ENCODE peak calls at places on chromosomes 1 and 21, in ten cellular contexts. Y is cardiac muscle cell; D is CD8-positive, alpha-beta memory T cell; J is psoas muscle; W is neuronal stem cell; L is right atrium auricular region; A is IMR-90; U is mesenchymal stem cell; B is NT2/D1; F is tibial nerve. Q is an unnamed sample.

GRCh38 chr1:213274140-213274539 is 223.1 kb downstream of the RPS6KC1 start:
- DNase-seq in Y (no peak), D (no peak), J (no peak), W (no peak), L (no peak), A (no peak), U (no peak), B (no peak), F (no peak), Q (no peak)

GRCh38 chr1:184889902-184890301 is 84.4 kb downstream of the NIBAN1 start:
- DNase-seq in Y (no peak), D (no peak), J (no peak), W (no peak), L (no peak), A (no peak), U (peak; percentile 48), B (no peak), F (no peak), Q (no peak)

GRCh38 chr21:38136201-38136600 is 120.6 kb upstream of the KCNJ15 start:
- DNase-seq in Y (no peak), D (no peak), J (no peak), W (no peak), L (no peak), A (peak; percentile 6), U (no peak), B (no peak), F (no peak), Q (no peak)

GRCh38 chr1:92536593-92537332 is 50.0 kb upstream of the GFI1 start:
- DNase-seq in Y (no peak), D (no peak), J (no peak), W (no peak), L (no peak), A (peak; percentile 65), U (peak; percentile 69), B (no peak), F (no peak), Q (peak; percentile 35)

GRCh38 chr1:62841587-62842169 is 57.7 kb downstream of the ATG4C start:
- DNase-seq in Y (peak; percentile 70), D (no peak), J (no peak), W (peak; percentile 66), L (no peak), A (peak; percentile 75), U (peak; percentile 63), B (peak; percentile 82), F (no peak), Q (no peak)

GRCh38 chr1:220698607-220699016 is 8.4 kb downstream of the C1orf115 start:
- DNase-seq in Y (no peak), D (no peak), J (no peak), W (no peak), L (peak; percentile 47), A (no peak), U (no peak), B (no peak), F (no peak), Q (no peak)

GRCh38 chr1:1877852-1878436 is 12.9 kb downstream of the GNB1 start:
- DNase-seq in Y (no peak), D (no peak), J (no peak), W (no peak), L (no peak), A (no peak), U (no peak), B (no peak), F (no peak), Q (peak; percentile 36)

GRCh38 chr1:78171736-78172590 is 126.2 kb downstream of the GIPC2 start:
- DNase-seq in Y (no peak), D (no peak), J (no peak), W (no peak), L (no peak), A (peak; percentile 85), U (peak; percentile 43), B (no peak), F (no peak), Q (peak; percentile 58)

GRCh38 chr1:109252893-109253802 is 3.8 kb downstream of the CELSR2 start:
- DNase-seq in Y (no peak), D (no peak), J (no peak), W (no peak), L (no peak), A (no peak), U (no peak), B (no peak), F (no peak), Q (peak; percentile 96)

GRCh38 chr1:225878282-225878681 is 3.9 kb downstream of the TMEM63A start:
- DNase-seq in Y (no peak), D (no peak), J (no peak), W (no peak), L (no peak), A (no peak), U (no peak), B (no peak), F (no peak), Q (no peak)
- H3K4me1 ChIP-seq in Y (no peaks in the 10 kb centered on the region), D (peaks cover 62% of the 10 kb centered on the region), J (peaks cover 48% of the 10 kb centered on the region), W (peaks cover 9% of the 10 kb centered on the region), L (peaks cover 51% of the 10 kb centered on the region), A (peaks cover 12% of the 10 kb centered on the region), U (peaks cover 23% of the 10 kb centered on the region), B (peaks cover 25% of the 10 kb centered on the region), F (peaks cover 28% of the 10 kb centered on the region), Q (peaks cover 31% of the 10 kb centered on the region)

GRCh38 chr1:36151133-36151844 is 2.0 kb upstream of the TRAPPC3 start:
- DNase-seq in Y (no peak), D (no peak), J (no peak), W (no peak), L (no peak), A (no peak), U (no peak), B (no peak), F (no peak), Q (no peak)

GRCh38 chr1:36150296-36151132 is 1.2 kb upstream of the TRAPPC3 start:
- DNase-seq in Y (peak; percentile 95), D (peak; percentile 86), J (peak; percentile 93), W (peak; percentile 80), L (peak; percentile 97), A (peak; percentile 95), U (peak; percentile 99), B (peak; percentile 91), F (peak; percentile 88), Q (peak; percentile 97)

GRCh38 chr1:36148821-36149236 is 457 bp downstream of the TRAPPC3 start:
- DNase-seq in Y (no peak), D (no peak), J (no peak), W (no peak), L (no peak), A (no peak), U (no peak), B (no peak), F (no peak), Q (peak; percentile 83)

GRCh38 chr1:36149973-36150295 is 648 bp upstream of the TRAPPC3 start:
- DNase-seq in Y (no peak), D (no peak), J (no peak), W (no peak), L (no peak), A (no peak), U (no peak), B (no peak), F (no peak), Q (peak; percentile 72)

GRCh38 chr1:36149237-36149972 is at the start of gene TRAPPC3:
- DNase-seq in Y (peak; percentile 100), D (peak; percentile 99), J (peak; percentile 100), W (peak; percentile 100), L (peak; percentile 100), A (peak; percentile 100), U (peak; percentile 100), B (peak; percentile 100), F (peak; percentile 100), Q (peak; percentile 99)
- H3K4me1 ChIP-seq in Y (peaks cover 19% of the 10 kb centered on the region), D (peaks cover 56% of the 10 kb centered on the region), J (peaks cover 39% of the 10 kb centered on the region), W (peaks cover 26% of the 10 kb centered on the region), L (peaks cover 52% of the 10 kb centered on the region), A (peaks cover 17% of the 10 kb centered on the region), U (peaks cover 22% of the 10 kb centered on the region), B (peaks cover 17% of the 10 kb centered on the region), F (peaks cover 35% of the 10 kb centered on the region), Q (peaks cover 40% of the 10 kb centered on the region)

GRCh38 chr1:151829352-151830046 is 2.1 kb downstream of the RORC start:
- DNase-seq in Y (no peak), D (no peak), J (no peak), W (no peak), L (no peak), A (no peak), U (no peak), B (no peak), F (no peak), Q (no peak)
- H3K4me1 ChIP-seq in Y (no peaks in the 10 kb centered on the region), D (peaks cover 63% of the 10 kb centered on the region), J (peaks cover 50% of the 10 kb centered on the region), W (peaks cover 23% of the 10 kb centered on the region), L (peaks cover 32% of the 10 kb centered on the region), A (no peaks in the 10 kb centered on the region), U (peaks cover 9% of the 10 kb centered on the region), B (peaks cover 53% of the 10 kb centered on the region), F (no peaks in the 10 kb centered on the region), Q (no peaks in the 10 kb centered on the region)

GRCh38 chr1:8409666-8410065 is 91.8 kb downstream of the SLC45A1 start:
- DNase-seq in Y (no peak), D (no peak), J (no peak), W (no peak), L (no peak), A (no peak), U (no peak), B (no peak), F (no peak), Q (no peak)

GRCh38 chr1:8411803-8412182 is 93.9 kb downstream of the SLC45A1 start:
- DNase-seq in Y (no peak), D (no peak), J (no peak), W (no peak), L (no peak), A (no peak), U (no peak), B (no peak), F (no peak), Q (no peak)

GRCh38 chr1:8409107-8409506 is 91.2 kb downstream of the SLC45A1 start:
- DNase-seq in Y (peak; percentile 67), D (no peak), J (no peak), W (no peak), L (no peak), A (peak; percentile 81), U (peak; percentile 90), B (no peak), F (no peak), Q (peak; percentile 80)

GRCh38 chr1:8412183-8412831 is 94.4 kb downstream of the SLC45A1 start:
- DNase-seq in Y (no peak), D (no peak), J (no peak), W (no peak), L (peak; percentile 76), A (peak; percentile 91), U (peak; percentile 89), B (no peak), F (no peak), Q (peak; percentile 83)

DNA sequence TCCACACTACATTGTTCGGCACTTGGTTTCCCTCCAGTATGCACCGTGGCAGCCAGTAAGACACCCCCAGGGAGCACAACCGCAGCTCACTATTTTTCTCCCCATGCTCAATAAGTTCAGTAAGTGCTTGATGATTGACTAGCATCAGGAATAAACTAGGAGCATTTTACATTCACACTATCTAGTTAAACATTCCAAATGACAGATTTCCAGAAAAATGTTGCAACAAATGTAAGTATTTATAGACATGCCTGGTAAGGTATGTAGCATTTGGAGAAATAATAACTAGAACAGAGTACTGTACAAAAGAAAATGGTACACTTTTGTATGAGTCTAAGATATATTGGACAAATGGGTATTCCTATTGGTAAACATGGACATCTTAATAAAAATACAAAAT is 92.9 kb downstream of the SLC45A1 start:
- DNase-seq in Y (no peak), D (no peak), J (no peak), W (no peak), L (no peak), A (peak; percentile 55), U (no peak), B (no peak), F (no peak), Q (no peak)
- H3K4me1 ChIP-seq in Y (peaks cover 31% of the 10 kb centered on the region), D (peaks cover 65% of the 10 kb centered on the region), J (peaks cover 90% of the 10 kb centered on the region), W (peaks cover 38% of the 10 kb centered on the region), L (peaks cover 94% of the 10 kb centered on the region), A (peaks cover 48% of the 10 kb centered on the region), U (peaks cover 23% of the 10 kb centered on the region), B (peaks cover 5% of the 10 kb centered on the region), F (peaks cover 59% of the 10 kb centered on the region), Q (peaks cover 62% of the 10 kb centered on the region)